ENCODE peak calls at places on chromosomes 16 and 17, in ten cellular contexts. E, Q, M, N, R, T, C, G, B and L are unnamed samples.

GRCh38 chr16:83972256-83973008 is 4.4 kb downstream of the NECAB2 start:
- DNase-seq in E (no peak), M (no peak), T (peak), Q (no peak), C (no peak), R (no peak), N (no peak), B (no peak), G (no peak), L (no peak)

GRCh38 chr17:82668631-82669099 is 20.4 kb upstream of the WDR45B start:
- DNase-seq in G (no peak), R (no peak), Q (peak), E (peak), C (no peak), M (peak), T (peak), N (peak), B (peak), L (peak)

GRCh38 chr17:33024688-33025486 is 33.2 kb downstream of the SPACA3 start:
- DNase-seq in E (no peak), T (no peak), Q (no peak), R (no peak), N (no peak), G (no peak), C (no peak), M (no peak), B (no peak), L (no peak)

GRCh38 chr16:75458439-75458838 is 6.0 kb downstream of the TMEM170A start:
- DNase-seq in C (no peak), E (no peak), M (no peak), Q (no peak), G (no peak), N (no peak), B (no peak), R (no peak), T (no peak), L (no peak)

GRCh38 chr17:45431531-45432404 is 902 bp downstream of the ARHGAP27 start:
- DNase-seq in E (no peak), T (peak), B (peak), G (peak), Q (peak), N (peak), R (peak), C (peak), M (peak), L (peak)

GRCh38 chr16:58883131-58883530 is 149.0 kb upstream of the GOT2 start:
- DNase-seq in T (no peak), E (no peak), M (no peak), R (no peak), Q (no peak), C (no peak), G (no peak), N (no peak), B (no peak), L (no peak)

GRCh38 chr17:59853168-59853918 is 39.4 kb downstream of the TUBD1 start:
- DNase-seq in N (peak), E (peak), M (peak), G (peak), Q (peak), R (peak), T (no peak), B (no peak), C (peak), L (no peak)

GRCh38 chr16:69089091-69089912 is 16.2 kb upstream of the HAS3 start:
- DNase-seq in R (no peak), T (peak), Q (peak), N (peak), B (no peak), E (no peak), M (peak), G (no peak), C (no peak), L (peak)

GRCh38 chr17:59840329-59840907 is 52.3 kb downstream of the TUBD1 start:
- DNase-seq in T (no peak), M (peak), C (no peak), E (no peak), R (no peak), Q (peak), B (no peak), N (peak), G (no peak), L (no peak)

GRCh38 chr17:58279736-58280479 is 827 bp downstream of the MPO start:
- DNase-seq in T (peak), R (no peak), M (no peak), B (no peak), G (no peak), E (no peak), Q (no peak), C (no peak), N (no peak), L (peak)

GRCh38 chr17:6444573-6445335 is 499 bp downstream of the PIMREG start:
- DNase-seq in C (no peak), Q (no peak), R (no peak), G (no peak), N (peak), B (no peak), M (no peak), E (no peak), T (no peak), L (no peak)

GRCh38 chr16:69112285-69113129 is 7.1 kb downstream of the HAS3 start:
- DNase-seq in N (peak), B (peak), C (peak), Q (peak), E (peak), M (no peak), G (no peak), R (peak), T (peak), L (peak)

GRCh38 chr17:556431-556995 is 158.1 kb downstream of the VPS53 start:
- DNase-seq in C (no peak), G (no peak), R (no peak), E (no peak), N (peak), T (no peak), B (no peak), Q (no peak), M (peak), L (no peak)

GRCh38 chr17:57644311-57644710 is 100.8 kb downstream of the CCDC182 start:
- DNase-seq in E (no peak), R (no peak), M (no peak), Q (no peak), B (no peak), T (no peak), G (no peak), C (no peak), N (no peak), L (no peak)

GRCh38 chr16:46858151-46858550 is 26.0 kb upstream of the GPT2 start:
- DNase-seq in R (no peak), T (no peak), N (no peak), G (no peak), B (no peak), M (no peak), C (no peak), Q (no peak), E (no peak), L (no peak)
- H3K27ac ChIP-seq in R (no peak), T (no peak), N (no peak), G (no peak), B (no peak), M (no peak), C (no peak), Q (no peak), E (no peak), L (no peak)

GRCh38 chr16:81035398-81035974 is at the start of gene ATMIN:
- DNase-seq in R (peak), B (peak), C (peak), N (peak), M (peak), Q (peak), E (peak), T (peak), G (peak), L (peak)

GRCh38 chr16:81041696-81042095 is 6.1 kb downstream of the ATMIN start:
- DNase-seq in R (no peak), Q (peak), C (no peak), B (no peak), G (no peak), T (no peak), N (peak), E (no peak), M (no peak), L (no peak)

GRCh38 chr16:81035975-81036750 is 521 bp downstream of the ATMIN start:
- DNase-seq in G (peak), B (peak), Q (peak), E (peak), T (peak), N (peak), R (peak), M (peak), C (peak), L (peak)

GRCh38 chr16:81040837-81041236 is 5.2 kb downstream of the ATMIN start:
- DNase-seq in R (no peak), T (no peak), G (no peak), B (no peak), M (peak), C (no peak), E (no peak), N (peak), Q (peak), L (no peak)

GRCh38 chr16:81036751-81037350 is 1.2 kb downstream of the ATMIN start:
- DNase-seq in R (no peak), B (no peak), N (no peak), E (no peak), G (no peak), C (no peak), T (no peak), Q (no peak), M (peak), L (no peak)
- H3K27ac ChIP-seq in R (no peak), B (no peak), N (no peak), E (no peak), G (no peak), C (no peak), T (peak), Q (no peak), M (peak), L (no peak)

DNA sequence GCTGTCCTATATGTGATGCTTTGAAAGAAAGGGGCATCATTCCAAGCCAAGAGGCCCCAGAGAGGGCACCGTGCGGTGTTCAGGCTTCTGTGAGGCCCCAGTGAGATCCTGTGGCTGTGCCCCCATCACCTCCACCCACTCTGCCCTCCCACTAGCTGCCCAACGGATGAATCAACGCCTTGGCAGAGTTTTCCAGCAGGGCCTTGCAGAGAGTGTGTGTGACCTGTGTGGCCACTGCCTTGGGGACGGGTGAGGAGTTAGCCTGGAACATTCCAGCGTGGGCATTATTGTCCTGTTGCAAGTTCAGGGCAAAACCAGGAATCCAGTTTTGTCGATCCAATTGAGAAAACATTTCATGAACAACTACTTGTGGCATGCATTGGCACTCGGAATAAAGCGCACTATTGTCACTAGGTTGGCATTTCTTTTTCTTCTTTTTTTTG is 53.7 kb downstream of the SF3B3 start:
- DNase-seq in N (no peak), C (no peak), B (no peak), E (peak), R (no peak), G (no peak), M (peak), T (no peak), Q (no peak), L (no peak)
- H3K27ac ChIP-seq in N (peak), C (no peak), B (peak), E (peak), R (no peak), G (no peak), M (peak), T (no peak), Q (no peak), L (no peak)

DNA sequence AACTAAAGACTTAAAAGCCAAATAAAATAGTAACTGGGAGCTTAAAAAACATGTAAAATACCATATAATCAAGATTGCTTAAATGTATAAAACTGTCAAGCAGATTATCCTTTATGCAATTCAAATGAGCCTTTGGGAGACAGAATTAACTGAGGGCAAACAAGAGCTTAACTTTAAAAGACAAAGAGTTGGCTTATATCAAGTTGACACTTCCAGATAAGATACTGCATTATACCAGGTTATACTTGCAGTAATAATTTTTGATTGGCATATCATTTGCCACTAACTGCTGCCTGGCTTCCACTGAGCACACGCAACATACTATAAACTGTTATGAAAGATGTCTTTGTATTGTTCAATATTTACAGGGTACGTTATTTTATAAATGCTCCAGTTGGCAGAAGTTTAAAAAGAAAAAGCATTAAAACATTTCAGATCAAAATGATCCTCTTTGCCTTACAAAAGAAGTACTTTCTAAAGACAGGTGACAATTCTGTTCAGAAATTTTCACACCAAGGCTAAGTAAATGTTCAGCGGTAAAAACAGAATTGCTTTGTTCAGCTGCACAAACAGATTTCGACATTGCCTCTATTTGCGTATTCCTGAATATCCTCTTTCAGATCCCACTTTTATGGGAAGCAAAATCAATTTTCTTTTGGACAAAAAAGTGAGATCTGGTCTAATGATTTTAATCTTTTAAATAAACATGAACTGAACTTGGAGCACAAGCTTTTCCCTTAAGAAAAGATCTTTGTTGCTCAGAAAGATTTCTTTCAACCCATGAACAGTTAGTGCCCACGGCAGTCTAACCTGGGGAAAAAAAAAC is 50.7 kb downstream of the TOX3 start:
- DNase-seq in T (no peak), M (no peak), B (peak), Q (no peak), C (no peak), R (no peak), G (no peak), E (no peak), N (no peak), L (no peak)
- H3K27ac ChIP-seq in T (no peak), M (no peak), B (no peak), Q (no peak), C (no peak), R (no peak), G (no peak), E (no peak), N (no peak), L (no peak)